ENCODE peak calls at places on chromosomes 13 and 19, in ten cellular contexts. One of them, this sample, is unnamed.

GRCh38 chr13:102940143-102940542 is 94.3 kb downstream of the ERCC5 start:
- DNase-seq in AG10803: no peak
- DNase-seq in left ventricle myocardium inferior: no peak
- DNase-seq in uterus: no peak
- DNase-seq in stimulated activated CD4-positive, alpha-beta T cell treated with anti-CD3 and anti-CD28 coated beads, TNF-alpha, amount 100 ng/mL, for 24 hours: no peak
- DNase-seq in AG04449: no peak
- DNase-seq in stromal cell of bone marrow: no peak
- DNase-seq in HTR-8/SVneo: no peak
- DNase-seq in activated naive CD4-positive, alpha-beta T cell treated with Interleukin-2 at 50 U/mL for 16 hours: no peak
- DNase-seq in thoracic aorta: no peak
- DNase-seq in this sample: no peak

GRCh38 chr19:31960474-31960873 is 384.9 kb upstream of the ZNF507 start:
- DNase-seq in AG10803: no peak
- DNase-seq in left ventricle myocardium inferior: no peak
- DNase-seq in uterus: no peak
- DNase-seq in stimulated activated CD4-positive, alpha-beta T cell treated with anti-CD3 and anti-CD28 coated beads, TNF-alpha, amount 100 ng/mL, for 24 hours: no peak
- DNase-seq in AG04449: no peak
- DNase-seq in stromal cell of bone marrow: no peak
- DNase-seq in HTR-8/SVneo: no peak
- DNase-seq in activated naive CD4-positive, alpha-beta T cell treated with Interleukin-2 at 50 U/mL for 16 hours: no peak
- DNase-seq in thoracic aorta: no peak
- DNase-seq in this sample: no peak

GRCh38 chr13:20609145-20609544 is 42.2 kb downstream of the IFT88 start:
- DNase-seq in AG10803: peak; percentile 59
- DNase-seq in left ventricle myocardium inferior: no peak
- DNase-seq in uterus: no peak
- DNase-seq in stimulated activated CD4-positive, alpha-beta T cell treated with anti-CD3 and anti-CD28 coated beads, TNF-alpha, amount 100 ng/mL, for 24 hours: no peak
- DNase-seq in AG04449: peak; percentile 2
- DNase-seq in stromal cell of bone marrow: peak; percentile 32
- DNase-seq in HTR-8/SVneo: no peak
- DNase-seq in activated naive CD4-positive, alpha-beta T cell treated with Interleukin-2 at 50 U/mL for 16 hours: no peak
- DNase-seq in thoracic aorta: no peak
- DNase-seq in this sample: peak; percentile 74

GRCh38 chr13:24142886-24143285 is 17.6 kb upstream of the SPATA13 start:
- DNase-seq in AG10803: no peak
- DNase-seq in left ventricle myocardium inferior: no peak
- DNase-seq in uterus: no peak
- DNase-seq in stimulated activated CD4-positive, alpha-beta T cell treated with anti-CD3 and anti-CD28 coated beads, TNF-alpha, amount 100 ng/mL, for 24 hours: no peak
- DNase-seq in AG04449: no peak
- DNase-seq in stromal cell of bone marrow: no peak
- DNase-seq in HTR-8/SVneo: no peak
- DNase-seq in activated naive CD4-positive, alpha-beta T cell treated with Interleukin-2 at 50 U/mL for 16 hours: no peak
- DNase-seq in thoracic aorta: no peak
- DNase-seq in this sample: no peak

GRCh38 chr19:45560038-45560437 is 24.6 kb downstream of the OPA3 start:
- DNase-seq in AG10803: no peak
- DNase-seq in left ventricle myocardium inferior: no peak
- DNase-seq in uterus: no peak
- DNase-seq in stimulated activated CD4-positive, alpha-beta T cell treated with anti-CD3 and anti-CD28 coated beads, TNF-alpha, amount 100 ng/mL, for 24 hours: no peak
- DNase-seq in AG04449: no peak
- DNase-seq in stromal cell of bone marrow: no peak
- DNase-seq in HTR-8/SVneo: no peak
- DNase-seq in activated naive CD4-positive, alpha-beta T cell treated with Interleukin-2 at 50 U/mL for 16 hours: no peak
- DNase-seq in thoracic aorta: no peak
- DNase-seq in this sample: no peak

GRCh38 chr13:86020350-86021002 is 221.3 kb upstream of the SLITRK6 start:
- DNase-seq in AG10803: no peak
- DNase-seq in left ventricle myocardium inferior: no peak
- DNase-seq in uterus: no peak
- DNase-seq in stimulated activated CD4-positive, alpha-beta T cell treated with anti-CD3 and anti-CD28 coated beads, TNF-alpha, amount 100 ng/mL, for 24 hours: no peak
- DNase-seq in AG04449: no peak
- DNase-seq in stromal cell of bone marrow: no peak
- DNase-seq in HTR-8/SVneo: peak; percentile 2
- DNase-seq in activated naive CD4-positive, alpha-beta T cell treated with Interleukin-2 at 50 U/mL for 16 hours: no peak
- DNase-seq in thoracic aorta: no peak
- DNase-seq in this sample: no peak

GRCh38 chr19:46859637-46860124 is 1.1 kb upstream of the ARHGAP35 start:
- DNase-seq in AG10803: peak; percentile 82
- DNase-seq in left ventricle myocardium inferior: peak; percentile 75
- DNase-seq in uterus: peak; percentile 78
- DNase-seq in stimulated activated CD4-positive, alpha-beta T cell treated with anti-CD3 and anti-CD28 coated beads, TNF-alpha, amount 100 ng/mL, for 24 hours: no peak
- DNase-seq in AG04449: no peak
- DNase-seq in stromal cell of bone marrow: no peak
- DNase-seq in HTR-8/SVneo: no peak
- DNase-seq in activated naive CD4-positive, alpha-beta T cell treated with Interleukin-2 at 50 U/mL for 16 hours: no peak
- DNase-seq in thoracic aorta: no peak
- DNase-seq in this sample: peak; percentile 87

GRCh38 chr13:39499580-39499979 is 103.4 kb downstream of the LHFPL6 start:
- DNase-seq in AG10803: no peak
- DNase-seq in left ventricle myocardium inferior: no peak
- DNase-seq in uterus: no peak
- DNase-seq in stimulated activated CD4-positive, alpha-beta T cell treated with anti-CD3 and anti-CD28 coated beads, TNF-alpha, amount 100 ng/mL, for 24 hours: no peak
- DNase-seq in AG04449: no peak
- DNase-seq in stromal cell of bone marrow: no peak
- DNase-seq in HTR-8/SVneo: no peak
- DNase-seq in activated naive CD4-positive, alpha-beta T cell treated with Interleukin-2 at 50 U/mL for 16 hours: no peak
- DNase-seq in thoracic aorta: no peak
- DNase-seq in this sample: no peak

GRCh38 chr19:2249010-2249866 is at the start of gene AMH:
- DNase-seq in AG10803: no peak
- DNase-seq in left ventricle myocardium inferior: no peak
- DNase-seq in uterus: no peak
- DNase-seq in stimulated activated CD4-positive, alpha-beta T cell treated with anti-CD3 and anti-CD28 coated beads, TNF-alpha, amount 100 ng/mL, for 24 hours: no peak
- DNase-seq in AG04449: no peak
- DNase-seq in stromal cell of bone marrow: no peak
- DNase-seq in HTR-8/SVneo: no peak
- DNase-seq in activated naive CD4-positive, alpha-beta T cell treated with Interleukin-2 at 50 U/mL for 16 hours: no peak
- DNase-seq in thoracic aorta: no peak
- DNase-seq in this sample: no peak

GRCh38 chr13:25783480-25784081 is 268.2 kb downstream of the SHISA2 start:
- DNase-seq in AG10803: no peak
- DNase-seq in left ventricle myocardium inferior: no peak
- DNase-seq in uterus: no peak
- DNase-seq in stimulated activated CD4-positive, alpha-beta T cell treated with anti-CD3 and anti-CD28 coated beads, TNF-alpha, amount 100 ng/mL, for 24 hours: no peak
- DNase-seq in AG04449: no peak
- DNase-seq in stromal cell of bone marrow: no peak
- DNase-seq in HTR-8/SVneo: no peak
- DNase-seq in activated naive CD4-positive, alpha-beta T cell treated with Interleukin-2 at 50 U/mL for 16 hours: no peak
- DNase-seq in thoracic aorta: no peak
- DNase-seq in this sample: no peak

GRCh38 chr13:24660023-24660806 is 20.0 kb upstream of the ATP12A start:
- DNase-seq in AG10803: no peak
- DNase-seq in left ventricle myocardium inferior: no peak
- DNase-seq in uterus: no peak
- DNase-seq in stimulated activated CD4-positive, alpha-beta T cell treated with anti-CD3 and anti-CD28 coated beads, TNF-alpha, amount 100 ng/mL, for 24 hours: no peak
- DNase-seq in AG04449: no peak
- DNase-seq in stromal cell of bone marrow: no peak
- DNase-seq in HTR-8/SVneo: no peak
- DNase-seq in activated naive CD4-positive, alpha-beta T cell treated with Interleukin-2 at 50 U/mL for 16 hours: no peak
- DNase-seq in thoracic aorta: no peak
- DNase-seq in this sample: no peak

GRCh38 chr13:26372747-26373146 is 118.8 kb downstream of the CDK8 start:
- DNase-seq in AG10803: no peak
- DNase-seq in left ventricle myocardium inferior: no peak
- DNase-seq in uterus: no peak
- DNase-seq in stimulated activated CD4-positive, alpha-beta T cell treated with anti-CD3 and anti-CD28 coated beads, TNF-alpha, amount 100 ng/mL, for 24 hours: no peak
- DNase-seq in AG04449: no peak
- DNase-seq in stromal cell of bone marrow: no peak
- DNase-seq in HTR-8/SVneo: no peak
- DNase-seq in activated naive CD4-positive, alpha-beta T cell treated with Interleukin-2 at 50 U/mL for 16 hours: no peak
- DNase-seq in thoracic aorta: no peak
- DNase-seq in this sample: no peak